ENCODE peak calls at places on chromosomes 5 and 9, in ten cellular contexts. One of them, this sample, is unnamed.

GRCh38 chr5:123035950-123036390 is 555 bp downstream of the PPIC start:
- DNase-seq in spleen: peak
- DNase-seq in Calu3: peak
- DNase-seq in stomach: peak
- DNase-seq in fibroblast of the aortic adventitia: peak
- DNase-seq in H1: peak
- DNase-seq in endothelial cell: peak
- DNase-seq in astrocyte of the cerebellum: peak
- DNase-seq in endothelial cell of umbilical vein: peak
- DNase-seq in CD4-positive, alpha-beta T cell: no peak
- DNase-seq in this sample: peak

GRCh38 chr9:4084440-4084818 is 215.4 kb downstream of the GLIS3 start:
- DNase-seq in H1: no peak
- DNase-seq in stomach: no peak
- DNase-seq in Calu3: no peak
- DNase-seq in endothelial cell of umbilical vein: no peak
- DNase-seq in fibroblast of the aortic adventitia: no peak
- DNase-seq in CD4-positive, alpha-beta T cell: no peak
- DNase-seq in endothelial cell: no peak
- DNase-seq in astrocyte of the cerebellum: no peak
- DNase-seq in spleen: no peak
- DNase-seq in this sample: peak

GRCh38 chr5:170252109-170252508 is 19.3 kb downstream of the C5orf58 start:
- DNase-seq in H1: no peak
- DNase-seq in astrocyte of the cerebellum: no peak
- DNase-seq in Calu3: no peak
- DNase-seq in endothelial cell of umbilical vein: no peak
- DNase-seq in stomach: no peak
- DNase-seq in endothelial cell: no peak
- DNase-seq in spleen: no peak
- DNase-seq in fibroblast of the aortic adventitia: no peak
- DNase-seq in CD4-positive, alpha-beta T cell: no peak
- DNase-seq in this sample: no peak

GRCh38 chr5:146461319-146461718 is 14.2 kb downstream of the TCERG1 start:
- DNase-seq in H1: no peak
- DNase-seq in endothelial cell: no peak
- DNase-seq in stomach: no peak
- DNase-seq in spleen: no peak
- DNase-seq in fibroblast of the aortic adventitia: peak
- DNase-seq in CD4-positive, alpha-beta T cell: no peak
- DNase-seq in endothelial cell of umbilical vein: peak
- DNase-seq in Calu3: no peak
- DNase-seq in astrocyte of the cerebellum: no peak
- DNase-seq in this sample: no peak

GRCh38 chr5:52893105-52893504 is 96.0 kb upstream of the ITGA2 start:
- DNase-seq in astrocyte of the cerebellum: peak
- DNase-seq in H1: no peak
- DNase-seq in endothelial cell of umbilical vein: peak
- DNase-seq in endothelial cell: no peak
- DNase-seq in spleen: no peak
- DNase-seq in Calu3: no peak
- DNase-seq in CD4-positive, alpha-beta T cell: no peak
- DNase-seq in fibroblast of the aortic adventitia: peak
- DNase-seq in stomach: no peak
- DNase-seq in this sample: no peak

GRCh38 chr5:160467555-160468418 is 46.1 kb downstream of the PTTG1 start:
- DNase-seq in Calu3: peak
- DNase-seq in spleen: peak
- DNase-seq in stomach: peak
- DNase-seq in H1: no peak
- DNase-seq in endothelial cell: peak
- DNase-seq in CD4-positive, alpha-beta T cell: peak
- DNase-seq in endothelial cell of umbilical vein: peak
- DNase-seq in astrocyte of the cerebellum: no peak
- DNase-seq in fibroblast of the aortic adventitia: peak
- DNase-seq in this sample: peak

GRCh38 chr9:89153618-89154017 is 25.0 kb downstream of the SHC3 start:
- DNase-seq in CD4-positive, alpha-beta T cell: no peak
- DNase-seq in stomach: no peak
- DNase-seq in spleen: no peak
- DNase-seq in H1: no peak
- DNase-seq in fibroblast of the aortic adventitia: peak
- DNase-seq in astrocyte of the cerebellum: no peak
- DNase-seq in endothelial cell: no peak
- DNase-seq in endothelial cell of umbilical vein: peak
- DNase-seq in Calu3: no peak
- DNase-seq in this sample: no peak

GRCh38 chr5:143041972-143042770 is 272.0 kb downstream of the ARHGAP26 start:
- DNase-seq in fibroblast of the aortic adventitia: peak
- DNase-seq in H1: no peak
- DNase-seq in endothelial cell of umbilical vein: no peak
- DNase-seq in CD4-positive, alpha-beta T cell: no peak
- DNase-seq in stomach: no peak
- DNase-seq in endothelial cell: no peak
- DNase-seq in spleen: no peak
- DNase-seq in Calu3: no peak
- DNase-seq in astrocyte of the cerebellum: no peak
- DNase-seq in this sample: no peak

GRCh38 chr5:43663916-43664315 is 60.9 kb downstream of the NNT start:
- DNase-seq in spleen: no peak
- DNase-seq in endothelial cell: no peak
- DNase-seq in endothelial cell of umbilical vein: no peak
- DNase-seq in astrocyte of the cerebellum: no peak
- DNase-seq in fibroblast of the aortic adventitia: no peak
- DNase-seq in CD4-positive, alpha-beta T cell: no peak
- DNase-seq in H1: no peak
- DNase-seq in Calu3: no peak
- DNase-seq in stomach: no peak
- DNase-seq in this sample: no peak

GRCh38 chr9:22457448-22457847 is 10.8 kb downstream of the DMRTA1 start:
- DNase-seq in H1: no peak
- DNase-seq in astrocyte of the cerebellum: no peak
- DNase-seq in spleen: no peak
- DNase-seq in stomach: no peak
- DNase-seq in Calu3: no peak
- DNase-seq in endothelial cell: no peak
- DNase-seq in CD4-positive, alpha-beta T cell: no peak
- DNase-seq in endothelial cell of umbilical vein: no peak
- DNase-seq in fibroblast of the aortic adventitia: no peak
- DNase-seq in this sample: no peak

GRCh38 chr5:119578937-119579336 is 50.4 kb upstream of the FAM170A start:
- DNase-seq in Calu3: peak
- DNase-seq in H1: peak
- DNase-seq in fibroblast of the aortic adventitia: peak
- DNase-seq in stomach: no peak
- DNase-seq in endothelial cell: peak
- DNase-seq in CD4-positive, alpha-beta T cell: no peak
- DNase-seq in astrocyte of the cerebellum: no peak
- DNase-seq in spleen: no peak
- DNase-seq in endothelial cell of umbilical vein: peak
- DNase-seq in this sample: no peak

DNA sequence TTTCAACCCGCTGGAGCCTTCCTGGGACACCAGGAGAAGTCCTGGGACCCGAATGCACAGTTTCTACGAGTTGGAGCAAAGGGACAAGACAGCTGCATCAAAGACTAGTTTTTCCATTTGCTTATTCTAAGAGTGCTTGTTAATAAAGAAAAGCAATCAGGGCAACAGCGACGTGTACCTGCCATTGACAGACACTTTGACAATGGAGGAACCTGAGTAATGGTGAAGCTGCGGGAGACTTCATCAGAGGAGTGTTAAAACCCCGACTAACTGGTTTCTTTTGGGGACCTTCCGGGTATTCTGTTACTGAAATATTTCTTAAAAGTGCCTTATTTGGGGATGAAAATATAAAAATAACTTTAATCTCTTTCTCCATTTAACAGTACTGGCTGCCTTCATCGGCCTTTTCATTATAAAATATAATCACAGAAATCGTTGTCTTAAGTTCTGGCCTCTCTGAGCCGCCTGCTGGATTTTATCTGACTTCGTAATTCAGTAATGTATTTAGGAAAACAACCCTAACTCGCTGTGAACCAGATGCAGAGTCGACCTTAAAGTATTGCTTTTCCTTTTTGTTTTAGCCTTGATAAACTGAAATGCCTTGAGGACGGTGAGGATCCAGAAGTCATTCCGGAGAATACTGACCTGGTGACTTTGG is 781 bp downstream of the SNAPC3 start:
- DNase-seq in Calu3: no peak
- DNase-seq in astrocyte of the cerebellum: peak
- DNase-seq in endothelial cell: no peak
- DNase-seq in spleen: no peak
- DNase-seq in H1: no peak
- DNase-seq in CD4-positive, alpha-beta T cell: no peak
- DNase-seq in fibroblast of the aortic adventitia: peak
- DNase-seq in endothelial cell of umbilical vein: peak
- DNase-seq in stomach: no peak
- DNase-seq in this sample: no peak
- TF ChIP-seq CTCF in Calu3: no peak
- TF ChIP-seq CTCF in astrocyte of the cerebellum: peak
- TF ChIP-seq CTCF in endothelial cell: no peak
- TF ChIP-seq CTCF in spleen: no peak
- TF ChIP-seq CTCF in H1: no peak
- TF ChIP-seq CTCF in CD4-positive, alpha-beta T cell: no peak
- TF ChIP-seq CTCF in fibroblast of the aortic adventitia: peak
- TF ChIP-seq CTCF in endothelial cell of umbilical vein: no peak
- TF ChIP-seq CTCF in stomach: no peak
- TF ChIP-seq CTCF in this sample: no peak

DNA sequence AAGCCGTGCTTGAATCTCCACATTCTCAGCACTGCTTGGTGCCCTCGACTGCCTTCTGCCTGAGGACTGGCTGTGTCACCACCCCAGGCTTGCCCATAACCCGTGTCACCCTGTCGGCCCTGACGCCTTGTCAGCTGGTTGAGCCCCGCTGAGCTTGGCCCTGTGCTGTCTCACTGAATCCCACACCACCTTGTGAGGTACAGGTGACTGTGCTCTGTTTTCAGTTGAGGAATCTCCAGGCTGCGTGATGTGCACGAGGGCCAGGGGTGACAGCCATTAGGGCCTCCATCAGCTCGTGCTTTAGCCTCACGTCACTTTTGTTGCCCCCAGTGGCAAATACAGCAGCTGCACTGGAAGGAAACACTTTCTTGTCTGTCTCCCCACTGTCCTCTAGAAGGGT is 90.7 kb downstream of the CACNA1B start:
- DNase-seq in H1: no peak
- DNase-seq in CD4-positive, alpha-beta T cell: no peak
- DNase-seq in endothelial cell of umbilical vein: no peak
- DNase-seq in fibroblast of the aortic adventitia: no peak
- DNase-seq in astrocyte of the cerebellum: no peak
- DNase-seq in spleen: peak
- DNase-seq in Calu3: no peak
- DNase-seq in endothelial cell: no peak
- DNase-seq in stomach: peak
- DNase-seq in this sample: no peak
- TF ChIP-seq CTCF in H1: peak
- TF ChIP-seq CTCF in CD4-positive, alpha-beta T cell: no peak
- TF ChIP-seq CTCF in endothelial cell of umbilical vein: no peak
- TF ChIP-seq CTCF in fibroblast of the aortic adventitia: no peak
- TF ChIP-seq CTCF in astrocyte of the cerebellum: no peak
- TF ChIP-seq CTCF in spleen: no peak
- TF ChIP-seq CTCF in Calu3: no peak
- TF ChIP-seq CTCF in endothelial cell: no peak
- TF ChIP-seq CTCF in stomach: no peak
- TF ChIP-seq CTCF in this sample: no peak

DNA sequence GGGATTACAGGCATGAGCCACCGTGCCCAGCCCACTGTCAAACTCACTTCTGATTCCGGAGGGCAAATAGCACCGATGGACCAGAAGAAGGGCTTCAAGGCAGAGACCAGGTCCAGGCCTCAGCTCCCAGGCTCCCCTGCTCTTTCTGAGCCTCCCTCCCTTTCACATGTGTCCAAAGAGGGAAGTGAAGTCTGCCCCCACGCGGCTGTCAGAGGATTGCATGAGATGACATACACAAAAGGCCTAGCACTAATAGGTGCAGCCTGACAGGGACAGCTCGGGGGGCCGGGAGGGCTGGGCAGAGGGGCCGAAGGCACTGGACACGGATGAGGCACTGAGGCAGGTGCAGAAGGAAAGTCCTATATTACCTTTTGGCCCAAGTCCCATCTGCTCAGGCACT is 16.1 kb downstream of the FBP1 start:
- DNase-seq in H1: no peak
- DNase-seq in CD4-positive, alpha-beta T cell: no peak
- DNase-seq in endothelial cell: peak
- DNase-seq in fibroblast of the aortic adventitia: no peak
- DNase-seq in astrocyte of the cerebellum: no peak
- DNase-seq in spleen: peak
- DNase-seq in endothelial cell of umbilical vein: no peak
- DNase-seq in Calu3: peak
- DNase-seq in stomach: peak
- DNase-seq in this sample: no peak
- TF ChIP-seq CTCF in H1: peak
- TF ChIP-seq CTCF in CD4-positive, alpha-beta T cell: no peak
- TF ChIP-seq CTCF in endothelial cell: peak
- TF ChIP-seq CTCF in fibroblast of the aortic adventitia: peak
- TF ChIP-seq CTCF in astrocyte of the cerebellum: peak
- TF ChIP-seq CTCF in spleen: no peak
- TF ChIP-seq CTCF in endothelial cell of umbilical vein: no peak
- TF ChIP-seq CTCF in Calu3: peak
- TF ChIP-seq CTCF in stomach: no peak
- TF ChIP-seq CTCF in this sample: no peak

GRCh38 chr9:98039474-98040072 is 17.0 kb upstream of the NANS start:
- DNase-seq in endothelial cell: no peak
- DNase-seq in H1: no peak
- DNase-seq in stomach: no peak
- DNase-seq in astrocyte of the cerebellum: no peak
- DNase-seq in fibroblast of the aortic adventitia: peak
- DNase-seq in CD4-positive, alpha-beta T cell: no peak
- DNase-seq in Calu3: peak
- DNase-seq in endothelial cell of umbilical vein: no peak
- DNase-seq in spleen: no peak
- DNase-seq in this sample: no peak

GRCh38 chr9:98037362-98037761 is 19.2 kb upstream of the NANS start:
- DNase-seq in endothelial cell: no peak
- DNase-seq in stomach: no peak
- DNase-seq in Calu3: no peak
- DNase-seq in fibroblast of the aortic adventitia: no peak
- DNase-seq in H1: no peak
- DNase-seq in endothelial cell of umbilical vein: peak
- DNase-seq in CD4-positive, alpha-beta T cell: no peak
- DNase-seq in astrocyte of the cerebellum: no peak
- DNase-seq in spleen: no peak
- DNase-seq in this sample: no peak

GRCh38 chr9:98034593-98035546 is 21.7 kb upstream of the NANS start:
- DNase-seq in fibroblast of the aortic adventitia: peak
- DNase-seq in endothelial cell: peak
- DNase-seq in astrocyte of the cerebellum: peak
- DNase-seq in CD4-positive, alpha-beta T cell: peak
- DNase-seq in stomach: peak
- DNase-seq in spleen: peak
- DNase-seq in H1: peak
- DNase-seq in Calu3: peak
- DNase-seq in endothelial cell of umbilical vein: peak
- DNase-seq in this sample: peak

GRCh38 chr9:98040212-98040611 is 16.3 kb upstream of the NANS start:
- DNase-seq in Calu3: no peak
- DNase-seq in astrocyte of the cerebellum: no peak
- DNase-seq in fibroblast of the aortic adventitia: no peak
- DNase-seq in CD4-positive, alpha-beta T cell: no peak
- DNase-seq in stomach: no peak
- DNase-seq in endothelial cell: no peak
- DNase-seq in spleen: no peak
- DNase-seq in endothelial cell of umbilical vein: no peak
- DNase-seq in H1: no peak
- DNase-seq in this sample: no peak

GRCh38 chr9:98038958-98039357 is 17.6 kb upstream of the NANS start:
- DNase-seq in Calu3: no peak
- DNase-seq in fibroblast of the aortic adventitia: no peak
- DNase-seq in endothelial cell: no peak
- DNase-seq in endothelial cell of umbilical vein: no peak
- DNase-seq in H1: no peak
- DNase-seq in spleen: no peak
- DNase-seq in astrocyte of the cerebellum: no peak
- DNase-seq in stomach: no peak
- DNase-seq in CD4-positive, alpha-beta T cell: no peak
- DNase-seq in this sample: no peak
- TF ChIP-seq CTCF in Calu3: no peak
- TF ChIP-seq CTCF in fibroblast of the aortic adventitia: no peak
- TF ChIP-seq CTCF in endothelial cell: no peak
- TF ChIP-seq CTCF in endothelial cell of umbilical vein: no peak
- TF ChIP-seq CTCF in H1: no peak
- TF ChIP-seq CTCF in spleen: no peak
- TF ChIP-seq CTCF in astrocyte of the cerebellum: no peak
- TF ChIP-seq CTCF in stomach: no peak
- TF ChIP-seq CTCF in CD4-positive, alpha-beta T cell: no peak
- TF ChIP-seq CTCF in this sample: no peak

This sample was measured in uterus.